ENCODE peak calls at places on chromosomes 3 and 15, in nine cellular contexts. M is T-helper 9 cell; Z is NCI-H460; U is activated CD4-positive, alpha-beta T cell treated with anti-CD3 and anti-CD28 coated beads, Interleukin-2, amount 10 ng/mL, durations not matched to agents 7 days and 5 days; P is neuronal stem cell; R is NCI-H1436; T is NCI-H748 treated with DMSO at 0.1 percent for 48 hours; Q is mucosa of gallbladder; D is lung. J is an unnamed sample.

GRCh38 chr15:67146875-67147381 is 81.5 kb downstream of the SMAD3 start:
- DNase-seq in M (peak), Z (no peak), U (peak), P (no peak), R (no peak), T (no peak), Q (peak), D (peak), J (no peak)

GRCh38 chr3:72446406-72447058 is 401.7 kb downstream of the SHQ1 start:
- DNase-seq in M (peak), Z (peak), U (peak), P (no peak), R (no peak), T (no peak), Q (no peak), D (peak), J (peak)

GRCh38 chr3:194730369-194730768 is 44.7 kb downstream of the FAM43A start:
- DNase-seq in M (no peak), Z (peak), U (no peak), P (no peak), R (peak), T (peak), Q (peak), D (peak), J (no peak)

GRCh38 chr3:52683611-52684010 is 2.1 kb downstream of the PBRM1 start:
- DNase-seq in M (no peak), Z (no peak), U (no peak), P (no peak), R (no peak), T (no peak), Q (no peak), D (peak), J (no peak)

GRCh38 chr3:152200476-152201422 is 68.0 kb upstream of the MBNL1 start:
- DNase-seq in M (no peak), Z (no peak), U (no peak), P (no peak), R (no peak), T (no peak), Q (no peak), D (no peak), J (no peak)

GRCh38 chr15:88269371-88270062 is 13.0 kb upstream of the NTRK3 start:
- DNase-seq in M (no peak), Z (no peak), U (no peak), P (no peak), R (no peak), T (no peak), Q (no peak), D (no peak), J (no peak)

GRCh38 chr3:65953881-65954733 is 84.6 kb downstream of the MAGI1 start:
- DNase-seq in M (no peak), Z (no peak), U (no peak), P (no peak), R (no peak), T (no peak), Q (peak), D (peak), J (no peak)

GRCh38 chr3:119044593-119044992 is 9.9 kb upstream of the IGSF11 start:
- DNase-seq in M (no peak), Z (no peak), U (no peak), P (no peak), R (no peak), T (no peak), Q (no peak), D (no peak), J (no peak)

GRCh38 chr3:147139341-147139740 is 267.0 kb downstream of the ZIC4 start:
- DNase-seq in M (no peak), Z (no peak), U (no peak), P (no peak), R (no peak), T (no peak), Q (no peak), D (no peak), J (no peak)

GRCh38 chr15:92617197-92618037 is 38.2 kb downstream of the FAM174B start:
- DNase-seq in M (no peak), Z (no peak), U (no peak), P (no peak), R (no peak), T (peak), Q (peak), D (peak), J (no peak)

GRCh38 chr3:146594843-146595482 is 10.2 kb downstream of the PLSCR5 start:
- DNase-seq in M (no peak), Z (peak), U (peak), P (no peak), R (no peak), T (no peak), Q (no peak), D (no peak), J (no peak)

GRCh38 chr15:64249842-64250575 is 87.2 kb upstream of the PPIB start:
- DNase-seq in M (no peak), Z (no peak), U (no peak), P (no peak), R (no peak), T (no peak), Q (no peak), D (no peak), J (no peak)

GRCh38 chr15:77024273-77025065 is 29.5 kb downstream of the PSTPIP1 start:
- DNase-seq in M (peak), Z (peak), U (peak), P (peak), R (peak), T (peak), Q (peak), D (peak), J (peak)

GRCh38 chr15:32888221-32888761 is 170.5 kb downstream of the GREM1 start:
- DNase-seq in M (no peak), Z (no peak), U (no peak), P (no peak), R (no peak), T (no peak), Q (no peak), D (no peak), J (no peak)

GRCh38 chr15:36883705-36884355 is 216.5 kb downstream of the MEIS2 start:
- DNase-seq in M (peak), Z (peak), U (peak), P (peak), R (peak), T (peak), Q (peak), D (peak), J (peak)

GRCh38 chr3:116863842-116864626 is 154.5 kb downstream of the TUSC7 start:
- DNase-seq in M (no peak), Z (no peak), U (no peak), P (peak), R (peak), T (peak), Q (no peak), D (no peak), J (no peak)

GRCh38 chr3:29561651-29562050 is 280.8 kb downstream of the RBMS3 start:
- DNase-seq in M (no peak), Z (no peak), U (no peak), P (no peak), R (no peak), T (no peak), Q (no peak), D (no peak), J (no peak)

GRCh38 chr15:77959094-77959879 is 118.2 kb downstream of the TBC1D2B start:
- DNase-seq in M (peak), Z (peak), U (peak), P (peak), R (peak), T (peak), Q (peak), D (peak), J (peak)